ENCODE peak calls at places on chromosomes 13 and 19, in eight cellular contexts. L is neuronal stem cell, H is GM23338, S is gastrocnemius medialis, O is H9, W is fibroblast of lung, C is left ventricle myocardium inferior, M is ovary. A is an unnamed sample. For H3K4me1, the result is how much of the 10 kb centered on the place peaks cover.

GRCh38 chr19:39969681-39970423 is 1.1 kb upstream of the PSMC4 start:
- DNase-seq in L (no peak), H (no peak), S (no peak), O (no peak), W (no peak), C (no peak), M (no peak), A (no peak)

GRCh38 chr19:39915101-39915847 is 19.2 kb downstream of the FCGBP start:
- DNase-seq in L (no peak), H (peak), S (no peak), O (peak), W (no peak), C (no peak), M (no peak), A (no peak)

GRCh38 chr13:82654851-82655517 is 1227.3 kb downstream of the SLITRK1 start:
- DNase-seq in L (no peak), H (no peak), S (peak), O (no peak), W (peak), C (peak), M (peak), A (peak)

GRCh38 chr19:50003810-50004419 is 21.3 kb downstream of the VRK3 start:
- DNase-seq in L (no peak), H (no peak), S (peak), O (no peak), W (peak), C (no peak), M (peak), A (peak)

GRCh38 chr13:95626768-95627167 is 17.7 kb downstream of the DZIP1 start:
- DNase-seq in L (no peak), H (no peak), S (no peak), O (no peak), W (no peak), C (no peak), M (no peak), A (no peak)

GRCh38 chr13:101785858-101786257 is 333.4 kb downstream of the ITGBL1 start:
- DNase-seq in L (peak), H (peak), S (no peak), O (peak), W (peak), C (peak), M (no peak), A (no peak)

GRCh38 chr13:75896271-75896670 is 260.1 kb downstream of the LMO7 start:
- DNase-seq in L (no peak), H (no peak), S (no peak), O (no peak), W (peak), C (no peak), M (no peak), A (no peak)

GRCh38 chr13:41621716-41622508 is 164.6 kb downstream of the RGCC start:
- DNase-seq in L (no peak), H (no peak), S (no peak), O (no peak), W (peak), C (no peak), M (no peak), A (no peak)

GRCh38 chr13:20057963-20058362 is 99.4 kb downstream of the ZMYM2 start:
- DNase-seq in L (no peak), H (no peak), S (no peak), O (no peak), W (no peak), C (no peak), M (no peak), A (no peak)

GRCh38 chr13:112684444-112684843 is 5.4 kb upstream of the ATP11A start:
- DNase-seq in L (no peak), H (no peak), S (no peak), O (peak), W (no peak), C (no peak), M (no peak), A (no peak)
- H3K27ac ChIP-seq in L (no peak), H (no peak), S (no peak), O (no peak), W (no peak), C (no peak), M (no peak), A (no peak)

DNA sequence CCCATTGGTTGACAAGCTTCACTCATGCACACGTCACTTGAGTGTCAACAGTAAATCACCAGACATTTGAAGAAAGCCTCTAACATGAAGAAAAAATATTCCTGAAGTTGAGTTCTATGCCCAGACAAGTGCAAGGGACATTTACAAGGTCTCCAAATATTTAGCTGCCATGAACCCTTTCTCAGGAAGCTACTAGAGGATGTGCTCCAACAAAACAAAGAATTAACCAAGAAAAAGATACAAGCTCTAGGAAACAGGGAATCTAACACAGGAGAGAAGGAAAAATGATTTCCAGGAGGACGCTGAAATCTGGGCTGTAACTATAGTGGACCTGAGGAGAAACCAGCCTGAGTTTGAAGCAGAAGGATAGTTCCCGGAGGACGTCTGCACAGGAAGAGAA is 45.7 kb upstream of the KATNAL1 start:
- DNase-seq in L (no peak), H (no peak), S (no peak), O (no peak), W (no peak), C (no peak), M (no peak), A (no peak)
- H3K4me1 ChIP-seq in L (under half), H (under half), S (under half), O (under half), W (under half), C (under half), M (under half), A (under half)

GRCh38 chr19:48512504-48513288 is 1.1 kb upstream of the LMTK3 start:
- DNase-seq in L (no peak), H (no peak), S (no peak), O (no peak), W (no peak), C (no peak), M (no peak), A (no peak)
- H3K27ac ChIP-seq in L (no peak), H (no peak), S (no peak), O (no peak), W (no peak), C (no peak), M (no peak), A (no peak)

DNA sequence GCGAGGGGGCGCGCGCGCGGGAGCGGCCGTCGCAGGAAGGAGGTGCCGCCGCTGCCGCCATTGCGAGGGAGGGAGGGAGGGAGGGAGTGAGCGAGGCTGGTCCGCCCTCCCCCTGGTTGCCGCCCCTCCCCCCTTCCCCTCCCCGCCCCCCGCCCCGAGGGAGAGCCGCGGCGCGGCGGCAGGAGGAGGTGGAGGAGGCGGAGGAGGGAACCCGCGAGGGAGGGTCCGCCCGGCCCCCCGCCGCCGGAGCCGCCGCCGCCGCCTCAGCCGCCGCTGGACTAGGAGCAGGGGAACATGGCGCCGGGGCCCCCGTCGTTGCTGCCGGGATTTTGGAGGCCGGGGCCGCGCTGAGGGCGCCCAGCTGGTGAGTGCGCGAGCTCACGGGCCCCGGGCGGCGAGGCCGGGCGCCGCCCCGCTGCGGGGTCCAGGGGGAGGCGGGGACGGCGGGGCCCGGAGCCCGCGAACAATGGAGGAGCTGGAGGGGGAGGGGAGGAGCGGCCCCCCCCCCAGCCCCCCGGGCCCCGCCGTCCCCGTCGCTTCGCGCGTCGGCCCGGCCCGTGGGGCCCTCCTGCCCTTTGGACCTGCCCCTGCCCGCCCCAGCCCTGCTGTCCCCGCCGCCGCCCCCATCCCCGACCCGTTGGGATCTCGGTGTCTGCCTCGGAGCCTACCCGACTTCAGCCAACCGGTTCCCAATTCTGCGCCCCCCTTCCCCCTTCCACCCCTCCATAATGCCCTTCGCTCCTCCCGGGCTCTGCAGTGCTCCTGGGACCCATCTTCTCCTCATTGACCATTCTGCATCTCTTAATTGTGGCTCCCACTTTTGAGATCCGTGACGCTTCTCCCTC is at the start of gene ARHGAP35:
- DNase-seq in L (no peak), H (peak), S (no peak), O (peak), W (no peak), C (no peak), M (peak), A (peak)
- H3K4me1 ChIP-seq in L (under half), H (under half), S (half or more), O (under half), W (under half), C (half or more), M (under half), A (under half)

DNA sequence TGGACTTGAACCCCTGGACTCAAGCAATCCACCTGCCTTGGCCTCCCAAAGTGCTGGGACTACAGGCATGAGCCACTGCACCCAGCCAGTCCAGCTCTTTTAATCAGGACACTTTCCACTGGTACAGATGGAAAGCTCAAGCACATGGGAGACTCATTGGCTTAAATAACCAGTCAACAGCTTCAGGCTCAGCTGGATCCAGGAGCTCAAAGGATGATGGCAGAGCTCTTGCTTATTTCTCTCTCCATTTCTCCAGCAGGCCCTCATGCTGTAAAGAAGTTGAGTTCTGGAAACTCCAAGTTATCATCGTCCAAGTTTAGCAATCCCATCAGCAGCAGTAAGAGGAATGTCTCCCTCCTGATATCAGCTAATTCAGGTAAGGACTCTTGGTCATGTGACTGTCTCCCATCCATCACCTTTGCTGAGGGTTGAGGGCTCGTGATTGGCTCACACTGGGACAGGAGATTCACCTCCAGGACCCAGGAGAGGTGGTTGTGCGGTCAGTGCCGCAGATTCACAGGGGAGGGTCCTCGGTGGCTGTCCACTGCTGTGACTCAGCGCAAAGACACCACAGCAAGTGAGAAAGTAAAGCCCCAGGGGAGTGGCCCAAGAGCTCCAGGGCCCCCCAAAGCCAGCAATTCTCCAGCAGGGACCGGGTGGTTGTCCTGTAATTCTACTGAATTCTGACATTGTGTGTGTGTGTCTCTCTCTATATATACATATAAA is 5.1 kb downstream of the CCL25 start:
- DNase-seq in L (no peak), H (no peak), S (no peak), O (no peak), W (no peak), C (no peak), M (no peak), A (no peak)
- H3K27ac ChIP-seq in L (no peak), H (no peak), S (no peak), O (no peak), W (no peak), C (no peak), M (no peak), A (no peak)

A was measured in aorta.